ENCODE peak calls at places on chromosomes 13 and 19, in eight cellular contexts. F is NCI-H345; Z is natural killer cell treated with Interleukin-12 subunit alpha and Interleukin-12 subunit beta and Interleukin-15 and Interleukin-18, amount 100 ng/mL, for 72 hours; B is cardiac fibroblast; T is GM12892; E is AG20443; R is H7; H is activated naive CD8-positive, alpha-beta T cell treated with anti-CD3 and anti-CD28 coated beads, Interleukin-2, amount 50 U/mL, for 24 hours. D is an unnamed sample.

GRCh38 chr19:14473915-14474578 is 1.1 kb downstream of the PTGER1 start:
- DNase-seq in F (no peak), Z (no peak), B (no peak), T (no peak), E (peak), R (peak), H (no peak), D (no peak)

GRCh38 chr13:74280795-74281490 is 146.7 kb upstream of the KLF12 start:
- DNase-seq in F (no peak), Z (no peak), B (no peak), T (no peak), E (no peak), R (no peak), H (no peak), D (no peak)

GRCh38 chr13:100872761-100873160 is 198.2 kb upstream of the TMTC4 start:
- DNase-seq in F (no peak), Z (no peak), B (peak), T (no peak), E (no peak), R (no peak), H (no peak), D (no peak)

GRCh38 chr13:20684041-20684440 is 19.5 kb upstream of the IL17D start:
- DNase-seq in F (no peak), Z (no peak), B (no peak), T (no peak), E (no peak), R (no peak), H (no peak), D (no peak)

GRCh38 chr19:46951236-46951986 is 68.2 kb upstream of the NPAS1 start:
- DNase-seq in F (no peak), Z (no peak), B (peak), T (no peak), E (peak), R (no peak), H (peak), D (peak)

GRCh38 chr19:38252935-38253691 is 3.1 kb downstream of the PPP1R14A start:
- DNase-seq in F (no peak), Z (no peak), B (no peak), T (no peak), E (no peak), R (peak), H (no peak), D (no peak)

GRCh38 chr13:79673310-79673992 is 192.5 kb downstream of the NDFIP2 start:
- DNase-seq in F (no peak), Z (no peak), B (no peak), T (no peak), E (no peak), R (no peak), H (no peak), D (no peak)

GRCh38 chr13:74669149-74669548 is 534.9 kb upstream of the KLF12 start:
- DNase-seq in F (no peak), Z (no peak), B (no peak), T (no peak), E (no peak), R (no peak), H (no peak), D (no peak)

GRCh38 chr19:4738734-4739133 is 15.1 kb upstream of the DPP9 start:
- DNase-seq in F (no peak), Z (no peak), B (no peak), T (no peak), E (no peak), R (no peak), H (no peak), D (no peak)

GRCh38 chr19:10521461-10522216 is 4.4 kb upstream of the S1PR5 start:
- DNase-seq in F (no peak), Z (no peak), B (no peak), T (no peak), E (no peak), R (no peak), H (no peak), D (no peak)

GRCh38 chr13:100130092-100130491 is 41.2 kb downstream of the PCCA start:
- DNase-seq in F (no peak), Z (no peak), B (peak), T (no peak), E (peak), R (no peak), H (no peak), D (no peak)

GRCh38 chr13:80084086-80084676 is 256.7 kb downstream of the SPRY2 start:
- DNase-seq in F (peak), Z (no peak), B (peak), T (no peak), E (peak), R (no peak), H (no peak), D (no peak)

GRCh38 chr13:20609145-20609544 is 42.2 kb downstream of the IFT88 start:
- DNase-seq in F (no peak), Z (no peak), B (peak), T (no peak), E (peak), R (no peak), H (no peak), D (peak)

GRCh38 chr13:98599502-98600328 is 22.8 kb upstream of the STK24 start:
- DNase-seq in F (no peak), Z (no peak), B (no peak), T (no peak), E (peak), R (no peak), H (no peak), D (no peak)

GRCh38 chr19:12655546-12655945 is 11.0 kb downstream of the MAN2B1 start:
- DNase-seq in F (no peak), Z (no peak), B (no peak), T (no peak), E (no peak), R (no peak), H (no peak), D (no peak)

GRCh38 chr13:102355251-102355650 is 46.6 kb downstream of the FGF14 start:
- DNase-seq in F (no peak), Z (no peak), B (no peak), T (no peak), E (no peak), R (no peak), H (no peak), D (no peak)

GRCh38 chr13:114080739-114081561 is 51.5 kb downstream of the RASA3 start:
- DNase-seq in F (no peak), Z (no peak), B (no peak), T (no peak), E (no peak), R (no peak), H (no peak), D (no peak)

GRCh38 chr13:80379245-80379644 is 38.3 kb upstream of the SPRY2 start:
- DNase-seq in F (no peak), Z (no peak), B (peak), T (no peak), E (peak), R (no peak), H (no peak), D (peak)

GRCh38 chr19:44643605-44644390 is at the start of gene PVR:
- DNase-seq in F (peak), Z (peak), B (peak), T (no peak), E (peak), R (peak), H (peak), D (no peak)

GRCh38 chr19:12656899-12657571 is 9.5 kb downstream of the MAN2B1 start:
- DNase-seq in F (no peak), Z (no peak), B (no peak), T (no peak), E (peak), R (peak), H (peak), D (no peak)

GRCh38 chr13:39900106-39900750 is 244.8 kb downstream of the COG6 start:
- DNase-seq in F (no peak), Z (no peak), B (no peak), T (no peak), E (no peak), R (no peak), H (no peak), D (no peak)

GRCh38 chr13:76993021-76993420 is 1.1 kb downstream of the CLN5 start:
- DNase-seq in F (no peak), Z (no peak), B (peak), T (no peak), E (peak), R (no peak), H (no peak), D (no peak)

GRCh38 chr19:11480927-11481776 is at the start of gene ELAVL3:
- DNase-seq in F (peak), Z (no peak), B (no peak), T (peak), E (no peak), R (peak), H (no peak), D (no peak)

GRCh38 chr13:105848494-105848893 is 687.0 kb downstream of the EFNB2 start:
- DNase-seq in F (no peak), Z (no peak), B (no peak), T (no peak), E (no peak), R (no peak), H (no peak), D (peak)

GRCh38 chr19:18274776-18275356 is 614 bp upstream of the IQCN start:
- DNase-seq in F (no peak), Z (no peak), B (peak), T (no peak), E (peak), R (peak), H (no peak), D (no peak)

D was measured in epithelial cell of prostate.